ENCODE peak calls at places on chromosomes 11 and 22, in four cellular contexts. Y, E, A and H are unnamed samples.

GRCh38 chr11:64305691-64306562 is 603 bp downstream of the ESRRA start:
- DNase-seq in Y (peak), E (peak), A (no peak), H (no peak)

GRCh38 chr11:6505577-6506240 is 8.6 kb downstream of the DNHD1 start:
- DNase-seq in E (peak), Y (peak), A (no peak), H (peak)

GRCh38 chr11:90310210-90310609 is 87.4 kb upstream of the CHORDC1 start:
- DNase-seq in A (no peak), E (no peak), Y (no peak), H (no peak)

GRCh38 chr11:19936461-19936860 is 223.8 kb downstream of the DBX1 start:
- DNase-seq in A (no peak), Y (no peak), E (no peak), H (no peak)

GRCh38 chr22:44025171-44026065 is 1.3 kb downstream of the PARVB start:
- DNase-seq in E (peak), Y (no peak), A (peak), H (no peak)

GRCh38 chr11:34234086-34234740 is 123.6 kb downstream of the ABTB2 start:
- DNase-seq in Y (peak), E (no peak), A (peak), H (no peak)

GRCh38 chr11:27621440-27622161 is 78.7 kb downstream of the BDNF start:
- DNase-seq in E (no peak), Y (peak), A (no peak), H (no peak)

GRCh38 chr11:249062-249461 is 12.3 kb downstream of the PSMD13 start:
- DNase-seq in A (no peak), Y (no peak), E (no peak), H (no peak)

GRCh38 chr22:50731811-50732624 is 6.0 kb upstream of the ACR start:
- DNase-seq in Y (peak), E (no peak), A (no peak), H (peak)

GRCh38 chr22:44309137-44309536 is 3.6 kb downstream of the SHISAL1 start:
- DNase-seq in Y (peak), A (no peak), E (peak), H (peak)

GRCh38 chr11:134272381-134273316 is 3.5 kb upstream of the GLB1L3 start:
- DNase-seq in E (no peak), Y (peak), A (no peak), H (peak)

GRCh38 chr11:68567553-68567952 is 107.0 kb downstream of the PPP6R3 start:
- DNase-seq in Y (no peak), A (no peak), E (no peak), H (no peak)

GRCh38 chr22:23220485-23221350 is 40.4 kb downstream of the BCR start:
- DNase-seq in E (no peak), A (no peak), Y (peak), H (no peak)

GRCh38 chr11:95924414-95924760 is 480 bp upstream of the MTMR2 start:
- DNase-seq in Y (peak), A (no peak), E (no peak), H (no peak)

GRCh38 chr22:23762866-23763578 is at the start of gene C22orf15:
- DNase-seq in A (no peak), E (no peak), Y (peak), H (no peak)

GRCh38 chr11:77789061-77789730 is 31.3 kb downstream of the RSF1 start:
- DNase-seq in Y (no peak), E (no peak), A (no peak), H (no peak)
- H3K27ac ChIP-seq in Y (no peak), E (no peak), A (no peak), H (no peak)

DNA sequence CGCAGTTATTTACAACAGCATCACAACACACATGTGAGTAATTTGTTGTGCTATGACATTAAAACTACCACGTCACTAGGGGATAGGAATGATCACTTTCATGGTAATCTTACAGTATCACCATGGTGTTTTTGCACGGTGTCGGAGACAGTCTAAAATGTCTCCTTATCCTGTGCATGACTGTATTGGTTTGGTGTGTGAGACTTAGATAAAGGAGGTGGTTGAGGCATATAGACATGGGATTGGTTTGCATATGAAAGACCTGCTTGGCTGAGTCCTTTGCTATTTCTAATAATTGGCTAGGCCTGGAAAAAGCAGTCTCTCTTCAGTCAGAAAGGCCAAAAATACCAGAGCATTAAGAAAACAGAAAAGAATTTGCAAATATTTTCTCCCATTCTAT is 30.2 kb downstream of the MSANTD4 start:
- DNase-seq in E (no peak), A (no peak), Y (no peak), H (no peak)
- H3K4me3 ChIP-seq in E (no peak), A (no peak), Y (no peak), H (no peak)

GRCh38 chr22:27627901-27628300 is 173.7 kb downstream of the MN1 start:
- DNase-seq in E (no peak), Y (no peak), A (no peak), H (no peak)
- TF ChIP-seq CTCF in E (no peak), Y (no peak), A (no peak), H (no peak)

GRCh38 chr22:48642550-48642949 is 1185.1 kb downstream of the BRD1 start:
- DNase-seq in E (no peak), Y (no peak), A (no peak), H (no peak)

GRCh38 chr22:48640890-48641771 is 1186.5 kb downstream of the BRD1 start:
- DNase-seq in E (no peak), Y (no peak), A (no peak), H (no peak)

GRCh38 chr22:48643066-48643731 is 1184.5 kb downstream of the BRD1 start:
- DNase-seq in A (no peak), E (no peak), Y (no peak), H (no peak)

GRCh38 chr22:48639896-48640732 is 1187.6 kb downstream of the BRD1 start:
- DNase-seq in E (no peak), A (no peak), Y (no peak), H (no peak)

DNA sequence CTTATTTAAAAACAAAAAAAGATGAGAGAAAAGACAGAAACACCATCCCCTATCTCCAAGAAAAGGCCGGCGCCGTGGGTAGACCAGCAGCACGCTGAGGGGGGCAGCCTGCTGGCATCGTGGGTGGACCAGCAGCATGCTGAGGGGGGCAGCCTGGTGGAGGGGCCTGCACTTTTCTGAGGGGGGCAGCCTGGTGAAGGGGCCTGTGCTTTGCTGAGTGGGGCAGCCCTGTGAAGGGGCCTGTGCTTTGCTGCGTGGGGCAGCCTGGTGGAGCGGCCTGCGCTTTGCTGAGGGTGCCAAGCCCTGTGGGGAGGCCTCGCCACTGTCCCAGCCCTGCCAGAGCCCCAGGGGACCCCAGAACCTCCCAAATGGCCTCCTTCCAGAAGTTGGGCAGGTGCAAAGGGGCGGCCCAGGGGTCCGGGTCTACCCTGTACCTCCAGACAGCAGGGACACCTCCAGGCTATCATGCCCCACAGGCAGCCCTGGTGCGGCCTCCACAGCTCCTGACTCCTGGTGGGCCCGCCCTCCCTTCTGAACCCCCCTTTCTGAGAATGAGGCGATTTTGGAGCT is 1185.7 kb downstream of the BRD1 start:
- DNase-seq in Y (no peak), A (no peak), E (no peak), H (no peak)
- H3K27ac ChIP-seq in Y (no peak), A (no peak), E (peak), H (no peak)

GRCh38 chr11:32435947-32436750 is 810 bp upstream of the WT1 start:
- DNase-seq in A (no peak), Y (peak), E (no peak), H (no peak)
- H3K4me3 ChIP-seq in A (no peak), Y (peak), E (no peak), H (no peak)

DNA sequence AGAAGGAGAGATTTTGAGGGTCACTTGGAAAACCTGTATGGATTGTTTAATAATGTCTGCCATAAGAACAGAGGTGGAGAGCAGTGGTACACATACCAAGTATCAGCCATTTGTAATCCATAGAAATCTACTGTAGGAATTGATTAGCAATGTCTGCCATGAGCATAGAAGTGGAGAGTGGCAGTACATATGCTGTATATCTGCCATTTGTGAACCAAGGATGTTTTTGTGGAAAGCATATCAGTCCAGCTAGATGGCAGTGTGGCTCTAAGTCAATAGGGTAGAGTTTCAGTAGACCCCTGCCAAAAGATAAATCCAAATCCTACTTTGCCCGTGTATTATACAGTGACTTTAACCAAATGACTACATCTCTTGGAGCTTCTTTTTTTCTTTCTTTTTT is 82.9 kb upstream of the SEZ6L start:
- DNase-seq in Y (no peak), A (no peak), E (no peak), H (no peak)
- TF ChIP-seq CTCF in Y (no peak), A (no peak), E (no peak), H (no peak)

GRCh38 chr22:21960200-21961126 is 7.8 kb upstream of the PPM1F start:
- DNase-seq in A (no peak), E (no peak), Y (no peak), H (no peak)
- H3K27ac ChIP-seq in A (no peak), E (no peak), Y (no peak), H (no peak)